ENCODE peak calls at places on chromosomes 13 and 19, in ten cellular contexts. One of them, this sample, is unnamed.

GRCh38 chr13:98289339-98289935 is 112.4 kb upstream of the RNF113B start:
- DNase-seq in esophagus squamous epithelium: no peak
- DNase-seq in GOT3: no peak
- DNase-seq in tibial nerve: no peak
- DNase-seq in T-helper 17 cell: no peak
- DNase-seq in iris pigment epithelial cell: no peak
- DNase-seq in NCI-H1105: no peak
- DNase-seq in amniotic stem cell: no peak
- DNase-seq in HFFc6: no peak
- DNase-seq in upper lobe of left lung: no peak
- DNase-seq in this sample: no peak

GRCh38 chr19:23384166-23384565 is 11.1 kb downstream of the ZNF91 start:
- DNase-seq in esophagus squamous epithelium: no peak
- DNase-seq in GOT3: no peak
- DNase-seq in tibial nerve: no peak
- DNase-seq in T-helper 17 cell: no peak
- DNase-seq in iris pigment epithelial cell: no peak
- DNase-seq in NCI-H1105: no peak
- DNase-seq in amniotic stem cell: no peak
- DNase-seq in HFFc6: no peak
- DNase-seq in upper lobe of left lung: no peak
- DNase-seq in this sample: no peak

GRCh38 chr19:35395762-35396199 is 24.9 kb downstream of the GPR42 start:
- DNase-seq in esophagus squamous epithelium: no peak
- DNase-seq in GOT3: no peak
- DNase-seq in tibial nerve: no peak
- DNase-seq in T-helper 17 cell: no peak
- DNase-seq in iris pigment epithelial cell: no peak
- DNase-seq in NCI-H1105: no peak
- DNase-seq in amniotic stem cell: no peak
- DNase-seq in HFFc6: no peak
- DNase-seq in upper lobe of left lung: peak
- DNase-seq in this sample: no peak

GRCh38 chr19:48489608-48490216 is 20.5 kb downstream of the CYTH2 start:
- DNase-seq in esophagus squamous epithelium: no peak
- DNase-seq in GOT3: peak
- DNase-seq in tibial nerve: peak
- DNase-seq in T-helper 17 cell: peak
- DNase-seq in iris pigment epithelial cell: peak
- DNase-seq in NCI-H1105: peak
- DNase-seq in amniotic stem cell: no peak
- DNase-seq in HFFc6: peak
- DNase-seq in upper lobe of left lung: peak
- DNase-seq in this sample: peak

GRCh38 chr13:65508745-65509144 is 1721.4 kb downstream of the PCDH9 start:
- DNase-seq in esophagus squamous epithelium: no peak
- DNase-seq in GOT3: no peak
- DNase-seq in tibial nerve: no peak
- DNase-seq in T-helper 17 cell: no peak
- DNase-seq in iris pigment epithelial cell: no peak
- DNase-seq in NCI-H1105: no peak
- DNase-seq in amniotic stem cell: no peak
- DNase-seq in HFFc6: no peak
- DNase-seq in upper lobe of left lung: no peak
- DNase-seq in this sample: no peak

GRCh38 chr13:106083620-106084350 is 451.7 kb downstream of the EFNB2 start:
- DNase-seq in esophagus squamous epithelium: no peak
- DNase-seq in GOT3: no peak
- DNase-seq in tibial nerve: no peak
- DNase-seq in T-helper 17 cell: no peak
- DNase-seq in iris pigment epithelial cell: peak
- DNase-seq in NCI-H1105: no peak
- DNase-seq in amniotic stem cell: peak
- DNase-seq in HFFc6: peak
- DNase-seq in upper lobe of left lung: peak
- DNase-seq in this sample: no peak

GRCh38 chr13:60009300-60010248 is 154.2 kb downstream of the DIAPH3 start:
- DNase-seq in esophagus squamous epithelium: no peak
- DNase-seq in GOT3: no peak
- DNase-seq in tibial nerve: no peak
- DNase-seq in T-helper 17 cell: no peak
- DNase-seq in iris pigment epithelial cell: no peak
- DNase-seq in NCI-H1105: peak
- DNase-seq in amniotic stem cell: no peak
- DNase-seq in HFFc6: no peak
- DNase-seq in upper lobe of left lung: no peak
- DNase-seq in this sample: no peak

GRCh38 chr19:29941828-29942403 is at the start of gene URI1:
- DNase-seq in esophagus squamous epithelium: peak
- DNase-seq in GOT3: peak
- DNase-seq in tibial nerve: peak
- DNase-seq in T-helper 17 cell: peak
- DNase-seq in iris pigment epithelial cell: peak
- DNase-seq in NCI-H1105: peak
- DNase-seq in amniotic stem cell: peak
- DNase-seq in HFFc6: peak
- DNase-seq in upper lobe of left lung: peak
- DNase-seq in this sample: peak

GRCh38 chr13:101695870-101696516 is 243.5 kb downstream of the ITGBL1 start:
- DNase-seq in esophagus squamous epithelium: no peak
- DNase-seq in GOT3: no peak
- DNase-seq in tibial nerve: peak
- DNase-seq in T-helper 17 cell: no peak
- DNase-seq in iris pigment epithelial cell: no peak
- DNase-seq in NCI-H1105: no peak
- DNase-seq in amniotic stem cell: no peak
- DNase-seq in HFFc6: no peak
- DNase-seq in upper lobe of left lung: no peak
- DNase-seq in this sample: no peak

GRCh38 chr19:18110833-18111232 is 13.3 kb downstream of the MAST3 start:
- DNase-seq in esophagus squamous epithelium: no peak
- DNase-seq in GOT3: no peak
- DNase-seq in tibial nerve: no peak
- DNase-seq in T-helper 17 cell: no peak
- DNase-seq in iris pigment epithelial cell: no peak
- DNase-seq in NCI-H1105: no peak
- DNase-seq in amniotic stem cell: no peak
- DNase-seq in HFFc6: no peak
- DNase-seq in upper lobe of left lung: peak
- DNase-seq in this sample: no peak

GRCh38 chr13:55302568-55302967 is 1838.2 kb upstream of the PRR20A start:
- DNase-seq in esophagus squamous epithelium: no peak
- DNase-seq in GOT3: no peak
- DNase-seq in tibial nerve: no peak
- DNase-seq in T-helper 17 cell: no peak
- DNase-seq in iris pigment epithelial cell: no peak
- DNase-seq in NCI-H1105: no peak
- DNase-seq in amniotic stem cell: no peak
- DNase-seq in HFFc6: no peak
- DNase-seq in upper lobe of left lung: no peak
- DNase-seq in this sample: no peak

GRCh38 chr19:10501971-10502523 is 1.1 kb downstream of the KEAP1 start:
- DNase-seq in esophagus squamous epithelium: no peak
- DNase-seq in GOT3: no peak
- DNase-seq in tibial nerve: peak
- DNase-seq in T-helper 17 cell: no peak
- DNase-seq in iris pigment epithelial cell: peak
- DNase-seq in NCI-H1105: peak
- DNase-seq in amniotic stem cell: no peak
- DNase-seq in HFFc6: no peak
- DNase-seq in upper lobe of left lung: peak
- DNase-seq in this sample: peak

GRCh38 chr19:49558591-49558990 is 21.8 kb downstream of the NOSIP start:
- DNase-seq in esophagus squamous epithelium: no peak
- DNase-seq in GOT3: no peak
- DNase-seq in tibial nerve: no peak
- DNase-seq in T-helper 17 cell: no peak
- DNase-seq in iris pigment epithelial cell: no peak
- DNase-seq in NCI-H1105: no peak
- DNase-seq in amniotic stem cell: no peak
- DNase-seq in HFFc6: no peak
- DNase-seq in upper lobe of left lung: no peak
- DNase-seq in this sample: no peak

GRCh38 chr19:48646192-48646911 is 365 bp upstream of the CA11 start:
- DNase-seq in esophagus squamous epithelium: no peak
- DNase-seq in GOT3: peak
- DNase-seq in tibial nerve: peak
- DNase-seq in T-helper 17 cell: peak
- DNase-seq in iris pigment epithelial cell: peak
- DNase-seq in NCI-H1105: peak
- DNase-seq in amniotic stem cell: peak
- DNase-seq in HFFc6: peak
- DNase-seq in upper lobe of left lung: peak
- DNase-seq in this sample: peak

GRCh38 chr13:36736119-36736726 is 62.4 kb downstream of the SERTM1 start:
- DNase-seq in esophagus squamous epithelium: no peak
- DNase-seq in GOT3: no peak
- DNase-seq in tibial nerve: peak
- DNase-seq in T-helper 17 cell: peak
- DNase-seq in iris pigment epithelial cell: peak
- DNase-seq in NCI-H1105: peak
- DNase-seq in amniotic stem cell: peak
- DNase-seq in HFFc6: peak
- DNase-seq in upper lobe of left lung: peak
- DNase-seq in this sample: no peak

This sample was measured in T-helper 2 cell.